ENCODE peak calls at places on chromosomes 16 and 17, in ten cellular contexts. One of them, this sample, is unnamed.

GRCh38 chr16:19940195-19940594 is 55.5 kb upstream of the GPRC5B start:
- DNase-seq in activated T-cell treated with anti-CD3 and anti-CD28 coated beads, Interleukin-2, amount 50 U/mL, for 72 hours: no peak
- DNase-seq in stimulated activated CD4-positive, alpha-beta T cell treated with anti-CD3 and anti-CD28 coated beads, Interleukin-2, amount 100 ng/mL, for 48 hours: no peak
- DNase-seq in NCI-H526 treated with DMSO at 0.1 percent for 48 hours: no peak
- DNase-seq in dermis microvascular lymphatic vessel endothelial cell: no peak
- DNase-seq in NCI-H1105 treated with DMSO at 0.1 percent for 48 hours: no peak
- DNase-seq in heart right ventricle: no peak
- DNase-seq in hippocampal formation: no peak
- DNase-seq in RPMI8226: no peak
- DNase-seq in activated CD8-positive, alpha-beta memory T cell treated with anti-CD3 and anti-CD28 coated beads for 1 hour: no peak
- DNase-seq in this sample: no peak

GRCh38 chr17:80695979-80696378 is 151.3 kb downstream of the RPTOR start:
- DNase-seq in heart right ventricle: no peak
- DNase-seq in RPMI8226: no peak
- DNase-seq in activated CD8-positive, alpha-beta memory T cell treated with anti-CD3 and anti-CD28 coated beads for 1 hour: no peak
- DNase-seq in NCI-H526 treated with DMSO at 0.1 percent for 48 hours: no peak
- DNase-seq in activated T-cell treated with anti-CD3 and anti-CD28 coated beads, Interleukin-2, amount 50 U/mL, for 72 hours: no peak
- DNase-seq in dermis microvascular lymphatic vessel endothelial cell: peak; percentile 8
- DNase-seq in hippocampal formation: no peak
- DNase-seq in stimulated activated CD4-positive, alpha-beta T cell treated with anti-CD3 and anti-CD28 coated beads, Interleukin-2, amount 100 ng/mL, for 48 hours: no peak
- DNase-seq in NCI-H1105 treated with DMSO at 0.1 percent for 48 hours: no peak
- DNase-seq in this sample: no peak

GRCh38 chr16:86921289-86921688 is 342.9 kb downstream of the FOXL1 start:
- DNase-seq in dermis microvascular lymphatic vessel endothelial cell: no peak
- DNase-seq in hippocampal formation: no peak
- DNase-seq in activated T-cell treated with anti-CD3 and anti-CD28 coated beads, Interleukin-2, amount 50 U/mL, for 72 hours: no peak
- DNase-seq in heart right ventricle: no peak
- DNase-seq in NCI-H1105 treated with DMSO at 0.1 percent for 48 hours: no peak
- DNase-seq in stimulated activated CD4-positive, alpha-beta T cell treated with anti-CD3 and anti-CD28 coated beads, Interleukin-2, amount 100 ng/mL, for 48 hours: no peak
- DNase-seq in RPMI8226: no peak
- DNase-seq in activated CD8-positive, alpha-beta memory T cell treated with anti-CD3 and anti-CD28 coated beads for 1 hour: no peak
- DNase-seq in NCI-H526 treated with DMSO at 0.1 percent for 48 hours: no peak
- DNase-seq in this sample: no peak

GRCh38 chr16:1430759-1431496 is at the start of gene PERCC1:
- DNase-seq in RPMI8226: peak; percentile 52
- DNase-seq in activated T-cell treated with anti-CD3 and anti-CD28 coated beads, Interleukin-2, amount 50 U/mL, for 72 hours: no peak
- DNase-seq in dermis microvascular lymphatic vessel endothelial cell: no peak
- DNase-seq in NCI-H1105 treated with DMSO at 0.1 percent for 48 hours: no peak
- DNase-seq in activated CD8-positive, alpha-beta memory T cell treated with anti-CD3 and anti-CD28 coated beads for 1 hour: no peak
- DNase-seq in hippocampal formation: no peak
- DNase-seq in heart right ventricle: no peak
- DNase-seq in NCI-H526 treated with DMSO at 0.1 percent for 48 hours: no peak
- DNase-seq in stimulated activated CD4-positive, alpha-beta T cell treated with anti-CD3 and anti-CD28 coated beads, Interleukin-2, amount 100 ng/mL, for 48 hours: no peak
- DNase-seq in this sample: no peak

GRCh38 chr16:48383204-48383876 is 1.9 kb downstream of the SIAH1 start:
- DNase-seq in activated T-cell treated with anti-CD3 and anti-CD28 coated beads, Interleukin-2, amount 50 U/mL, for 72 hours: no peak
- DNase-seq in activated CD8-positive, alpha-beta memory T cell treated with anti-CD3 and anti-CD28 coated beads for 1 hour: no peak
- DNase-seq in NCI-H526 treated with DMSO at 0.1 percent for 48 hours: no peak
- DNase-seq in stimulated activated CD4-positive, alpha-beta T cell treated with anti-CD3 and anti-CD28 coated beads, Interleukin-2, amount 100 ng/mL, for 48 hours: no peak
- DNase-seq in dermis microvascular lymphatic vessel endothelial cell: no peak
- DNase-seq in hippocampal formation: no peak
- DNase-seq in RPMI8226: no peak
- DNase-seq in NCI-H1105 treated with DMSO at 0.1 percent for 48 hours: peak; percentile 13
- DNase-seq in heart right ventricle: no peak
- DNase-seq in this sample: no peak

GRCh38 chr17:28727727-28728363 is 743 bp upstream of the NEK8 start:
- DNase-seq in NCI-H1105 treated with DMSO at 0.1 percent for 48 hours: peak; percentile 58
- DNase-seq in RPMI8226: peak; percentile 91
- DNase-seq in activated CD8-positive, alpha-beta memory T cell treated with anti-CD3 and anti-CD28 coated beads for 1 hour: peak; percentile 68
- DNase-seq in stimulated activated CD4-positive, alpha-beta T cell treated with anti-CD3 and anti-CD28 coated beads, Interleukin-2, amount 100 ng/mL, for 48 hours: peak; percentile 80
- DNase-seq in hippocampal formation: no peak
- DNase-seq in heart right ventricle: peak; percentile 43
- DNase-seq in dermis microvascular lymphatic vessel endothelial cell: peak; percentile 61
- DNase-seq in activated T-cell treated with anti-CD3 and anti-CD28 coated beads, Interleukin-2, amount 50 U/mL, for 72 hours: peak; percentile 90
- DNase-seq in NCI-H526 treated with DMSO at 0.1 percent for 48 hours: peak; percentile 83
- DNase-seq in this sample: no peak

GRCh38 chr17:28862497-28862896 is 7.7 kb downstream of the ERAL1 start:
- DNase-seq in heart right ventricle: no peak
- DNase-seq in stimulated activated CD4-positive, alpha-beta T cell treated with anti-CD3 and anti-CD28 coated beads, Interleukin-2, amount 100 ng/mL, for 48 hours: no peak
- DNase-seq in dermis microvascular lymphatic vessel endothelial cell: no peak
- DNase-seq in NCI-H1105 treated with DMSO at 0.1 percent for 48 hours: no peak
- DNase-seq in NCI-H526 treated with DMSO at 0.1 percent for 48 hours: no peak
- DNase-seq in activated T-cell treated with anti-CD3 and anti-CD28 coated beads, Interleukin-2, amount 50 U/mL, for 72 hours: no peak
- DNase-seq in activated CD8-positive, alpha-beta memory T cell treated with anti-CD3 and anti-CD28 coated beads for 1 hour: no peak
- DNase-seq in hippocampal formation: no peak
- DNase-seq in RPMI8226: no peak
- DNase-seq in this sample: no peak

GRCh38 chr16:55496509-55497145 is 12.2 kb upstream of the LPCAT2 start:
- DNase-seq in activated CD8-positive, alpha-beta memory T cell treated with anti-CD3 and anti-CD28 coated beads for 1 hour: no peak
- DNase-seq in dermis microvascular lymphatic vessel endothelial cell: no peak
- DNase-seq in NCI-H1105 treated with DMSO at 0.1 percent for 48 hours: no peak
- DNase-seq in NCI-H526 treated with DMSO at 0.1 percent for 48 hours: no peak
- DNase-seq in hippocampal formation: no peak
- DNase-seq in stimulated activated CD4-positive, alpha-beta T cell treated with anti-CD3 and anti-CD28 coated beads, Interleukin-2, amount 100 ng/mL, for 48 hours: no peak
- DNase-seq in RPMI8226: no peak
- DNase-seq in activated T-cell treated with anti-CD3 and anti-CD28 coated beads, Interleukin-2, amount 50 U/mL, for 72 hours: no peak
- DNase-seq in heart right ventricle: no peak
- DNase-seq in this sample: no peak

GRCh38 chr16:86567701-86568571 is 1.3 kb downstream of the FOXC2 start:
- DNase-seq in dermis microvascular lymphatic vessel endothelial cell: peak; percentile 59
- DNase-seq in heart right ventricle: no peak
- DNase-seq in NCI-H1105 treated with DMSO at 0.1 percent for 48 hours: no peak
- DNase-seq in NCI-H526 treated with DMSO at 0.1 percent for 48 hours: no peak
- DNase-seq in stimulated activated CD4-positive, alpha-beta T cell treated with anti-CD3 and anti-CD28 coated beads, Interleukin-2, amount 100 ng/mL, for 48 hours: no peak
- DNase-seq in activated T-cell treated with anti-CD3 and anti-CD28 coated beads, Interleukin-2, amount 50 U/mL, for 72 hours: no peak
- DNase-seq in activated CD8-positive, alpha-beta memory T cell treated with anti-CD3 and anti-CD28 coated beads for 1 hour: no peak
- DNase-seq in RPMI8226: no peak
- DNase-seq in hippocampal formation: no peak
- DNase-seq in this sample: no peak

GRCh38 chr17:2594657-2595085 is 1.2 kb downstream of the PAFAH1B1 start:
- DNase-seq in NCI-H526 treated with DMSO at 0.1 percent for 48 hours: no peak
- DNase-seq in stimulated activated CD4-positive, alpha-beta T cell treated with anti-CD3 and anti-CD28 coated beads, Interleukin-2, amount 100 ng/mL, for 48 hours: no peak
- DNase-seq in activated CD8-positive, alpha-beta memory T cell treated with anti-CD3 and anti-CD28 coated beads for 1 hour: no peak
- DNase-seq in heart right ventricle: no peak
- DNase-seq in NCI-H1105 treated with DMSO at 0.1 percent for 48 hours: no peak
- DNase-seq in hippocampal formation: no peak
- DNase-seq in activated T-cell treated with anti-CD3 and anti-CD28 coated beads, Interleukin-2, amount 50 U/mL, for 72 hours: peak; percentile 32
- DNase-seq in RPMI8226: no peak
- DNase-seq in dermis microvascular lymphatic vessel endothelial cell: no peak
- DNase-seq in this sample: no peak

GRCh38 chr17:50219939-50220465 is 18.6 kb upstream of the COL1A1 start:
- DNase-seq in heart right ventricle: no peak
- DNase-seq in NCI-H526 treated with DMSO at 0.1 percent for 48 hours: no peak
- DNase-seq in NCI-H1105 treated with DMSO at 0.1 percent for 48 hours: no peak
- DNase-seq in dermis microvascular lymphatic vessel endothelial cell: no peak
- DNase-seq in activated CD8-positive, alpha-beta memory T cell treated with anti-CD3 and anti-CD28 coated beads for 1 hour: no peak
- DNase-seq in hippocampal formation: no peak
- DNase-seq in stimulated activated CD4-positive, alpha-beta T cell treated with anti-CD3 and anti-CD28 coated beads, Interleukin-2, amount 100 ng/mL, for 48 hours: no peak
- DNase-seq in RPMI8226: no peak
- DNase-seq in activated T-cell treated with anti-CD3 and anti-CD28 coated beads, Interleukin-2, amount 50 U/mL, for 72 hours: no peak
- DNase-seq in this sample: no peak

GRCh38 chr17:1229354-1229890 is 40.8 kb upstream of the BHLHA9 start:
- DNase-seq in activated T-cell treated with anti-CD3 and anti-CD28 coated beads, Interleukin-2, amount 50 U/mL, for 72 hours: peak; percentile 56
- DNase-seq in dermis microvascular lymphatic vessel endothelial cell: no peak
- DNase-seq in hippocampal formation: no peak
- DNase-seq in NCI-H526 treated with DMSO at 0.1 percent for 48 hours: no peak
- DNase-seq in activated CD8-positive, alpha-beta memory T cell treated with anti-CD3 and anti-CD28 coated beads for 1 hour: no peak
- DNase-seq in NCI-H1105 treated with DMSO at 0.1 percent for 48 hours: no peak
- DNase-seq in RPMI8226: peak; percentile 80
- DNase-seq in heart right ventricle: peak; percentile 48
- DNase-seq in stimulated activated CD4-positive, alpha-beta T cell treated with anti-CD3 and anti-CD28 coated beads, Interleukin-2, amount 100 ng/mL, for 48 hours: peak; percentile 18
- DNase-seq in this sample: no peak

GRCh38 chr17:82296511-82297279 is 20.7 kb downstream of the CD7 start:
- DNase-seq in activated CD8-positive, alpha-beta memory T cell treated with anti-CD3 and anti-CD28 coated beads for 1 hour: no peak
- DNase-seq in hippocampal formation: no peak
- DNase-seq in RPMI8226: peak; percentile 40
- DNase-seq in dermis microvascular lymphatic vessel endothelial cell: no peak
- DNase-seq in NCI-H526 treated with DMSO at 0.1 percent for 48 hours: no peak
- DNase-seq in activated T-cell treated with anti-CD3 and anti-CD28 coated beads, Interleukin-2, amount 50 U/mL, for 72 hours: no peak
- DNase-seq in heart right ventricle: no peak
- DNase-seq in NCI-H1105 treated with DMSO at 0.1 percent for 48 hours: no peak
- DNase-seq in stimulated activated CD4-positive, alpha-beta T cell treated with anti-CD3 and anti-CD28 coated beads, Interleukin-2, amount 100 ng/mL, for 48 hours: no peak
- DNase-seq in this sample: no peak

GRCh38 chr16:87949071-87949744 is 2.0 kb upstream of the BANP start:
- DNase-seq in NCI-H526 treated with DMSO at 0.1 percent for 48 hours: no peak
- DNase-seq in RPMI8226: no peak
- DNase-seq in dermis microvascular lymphatic vessel endothelial cell: no peak
- DNase-seq in NCI-H1105 treated with DMSO at 0.1 percent for 48 hours: no peak
- DNase-seq in heart right ventricle: no peak
- DNase-seq in activated CD8-positive, alpha-beta memory T cell treated with anti-CD3 and anti-CD28 coated beads for 1 hour: no peak
- DNase-seq in stimulated activated CD4-positive, alpha-beta T cell treated with anti-CD3 and anti-CD28 coated beads, Interleukin-2, amount 100 ng/mL, for 48 hours: no peak
- DNase-seq in hippocampal formation: no peak
- DNase-seq in activated T-cell treated with anti-CD3 and anti-CD28 coated beads, Interleukin-2, amount 50 U/mL, for 72 hours: no peak
- DNase-seq in this sample: no peak

GRCh38 chr16:27229891-27230470 is 26.7 kb downstream of the KDM8 start:
- DNase-seq in activated T-cell treated with anti-CD3 and anti-CD28 coated beads, Interleukin-2, amount 50 U/mL, for 72 hours: no peak
- DNase-seq in NCI-H1105 treated with DMSO at 0.1 percent for 48 hours: no peak
- DNase-seq in heart right ventricle: no peak
- DNase-seq in hippocampal formation: no peak
- DNase-seq in activated CD8-positive, alpha-beta memory T cell treated with anti-CD3 and anti-CD28 coated beads for 1 hour: no peak
- DNase-seq in NCI-H526 treated with DMSO at 0.1 percent for 48 hours: no peak
- DNase-seq in dermis microvascular lymphatic vessel endothelial cell: no peak
- DNase-seq in RPMI8226: no peak
- DNase-seq in stimulated activated CD4-positive, alpha-beta T cell treated with anti-CD3 and anti-CD28 coated beads, Interleukin-2, amount 100 ng/mL, for 48 hours: no peak
- DNase-seq in this sample: no peak

GRCh38 chr17:11644265-11645212 is 46.3 kb downstream of the DNAH9 start:
- DNase-seq in activated CD8-positive, alpha-beta memory T cell treated with anti-CD3 and anti-CD28 coated beads for 1 hour: no peak
- DNase-seq in NCI-H1105 treated with DMSO at 0.1 percent for 48 hours: peak; percentile 88
- DNase-seq in NCI-H526 treated with DMSO at 0.1 percent for 48 hours: peak; percentile 23
- DNase-seq in hippocampal formation: peak; percentile 84
- DNase-seq in dermis microvascular lymphatic vessel endothelial cell: peak; percentile 51
- DNase-seq in heart right ventricle: peak; percentile 77
- DNase-seq in activated T-cell treated with anti-CD3 and anti-CD28 coated beads, Interleukin-2, amount 50 U/mL, for 72 hours: peak; percentile 50
- DNase-seq in stimulated activated CD4-positive, alpha-beta T cell treated with anti-CD3 and anti-CD28 coated beads, Interleukin-2, amount 100 ng/mL, for 48 hours: peak; percentile 24
- DNase-seq in RPMI8226: peak; percentile 79
- DNase-seq in this sample: peak; percentile 69

GRCh38 chr17:57874434-57875108 is 24.7 kb upstream of the MRPS23 start:
- DNase-seq in activated T-cell treated with anti-CD3 and anti-CD28 coated beads, Interleukin-2, amount 50 U/mL, for 72 hours: no peak
- DNase-seq in hippocampal formation: peak; percentile 68
- DNase-seq in heart right ventricle: peak; percentile 90
- DNase-seq in stimulated activated CD4-positive, alpha-beta T cell treated with anti-CD3 and anti-CD28 coated beads, Interleukin-2, amount 100 ng/mL, for 48 hours: peak; percentile 26
- DNase-seq in dermis microvascular lymphatic vessel endothelial cell: peak; percentile 94
- DNase-seq in RPMI8226: peak; percentile 94
- DNase-seq in NCI-H526 treated with DMSO at 0.1 percent for 48 hours: no peak
- DNase-seq in NCI-H1105 treated with DMSO at 0.1 percent for 48 hours: no peak
- DNase-seq in activated CD8-positive, alpha-beta memory T cell treated with anti-CD3 and anti-CD28 coated beads for 1 hour: no peak
- DNase-seq in this sample: no peak

GRCh38 chr16:81752876-81753227 is 26.2 kb upstream of the PLCG2 start:
- DNase-seq in stimulated activated CD4-positive, alpha-beta T cell treated with anti-CD3 and anti-CD28 coated beads, Interleukin-2, amount 100 ng/mL, for 48 hours: no peak
- DNase-seq in NCI-H526 treated with DMSO at 0.1 percent for 48 hours: no peak
- DNase-seq in NCI-H1105 treated with DMSO at 0.1 percent for 48 hours: no peak
- DNase-seq in RPMI8226: no peak
- DNase-seq in hippocampal formation: no peak
- DNase-seq in heart right ventricle: no peak
- DNase-seq in dermis microvascular lymphatic vessel endothelial cell: no peak
- DNase-seq in activated T-cell treated with anti-CD3 and anti-CD28 coated beads, Interleukin-2, amount 50 U/mL, for 72 hours: no peak
- DNase-seq in activated CD8-positive, alpha-beta memory T cell treated with anti-CD3 and anti-CD28 coated beads for 1 hour: no peak
- DNase-seq in this sample: no peak

GRCh38 chr17:59800530-59800942 is 92.2 kb downstream of the TUBD1 start:
- DNase-seq in activated T-cell treated with anti-CD3 and anti-CD28 coated beads, Interleukin-2, amount 50 U/mL, for 72 hours: no peak
- DNase-seq in NCI-H526 treated with DMSO at 0.1 percent for 48 hours: no peak
- DNase-seq in heart right ventricle: no peak
- DNase-seq in hippocampal formation: no peak
- DNase-seq in NCI-H1105 treated with DMSO at 0.1 percent for 48 hours: no peak
- DNase-seq in RPMI8226: no peak
- DNase-seq in stimulated activated CD4-positive, alpha-beta T cell treated with anti-CD3 and anti-CD28 coated beads, Interleukin-2, amount 100 ng/mL, for 48 hours: no peak
- DNase-seq in activated CD8-positive, alpha-beta memory T cell treated with anti-CD3 and anti-CD28 coated beads for 1 hour: no peak
- DNase-seq in dermis microvascular lymphatic vessel endothelial cell: peak; percentile 25
- DNase-seq in this sample: no peak